ENCODE peak calls at places on chromosomes 11 and 22, in eight cellular contexts. One of them, this sample, is unnamed.

GRCh38 chr22:42564699-42565098 is 10.9 kb downstream of the SERHL2 start:
- DNase-seq in pons: no peak
- DNase-seq in AG10803: no peak
- DNase-seq in GM04503: no peak
- DNase-seq in HL-60: no peak
- DNase-seq in neural crest cell: no peak
- DNase-seq in stimulated activated CD8-positive, alpha-beta memory T cell treated with anti-CD3 and anti-CD28 coated beads, Interleukin-15, amount 100 ng/mL, for 1 hour: no peak
- DNase-seq in stimulated activated CD4-positive, alpha-beta T cell treated with anti-CD3 and anti-CD28 coated beads, Interleukin-2, amount 100 ng/mL, for 48 hours: no peak
- DNase-seq in this sample: no peak

GRCh38 chr11:130063398-130063797 is 6.3 kb upstream of the APLP2 start:
- DNase-seq in pons: no peak
- DNase-seq in AG10803: no peak
- DNase-seq in GM04503: no peak
- DNase-seq in HL-60: no peak
- DNase-seq in neural crest cell: no peak
- DNase-seq in stimulated activated CD8-positive, alpha-beta memory T cell treated with anti-CD3 and anti-CD28 coated beads, Interleukin-15, amount 100 ng/mL, for 1 hour: no peak
- DNase-seq in stimulated activated CD4-positive, alpha-beta T cell treated with anti-CD3 and anti-CD28 coated beads, Interleukin-2, amount 100 ng/mL, for 48 hours: no peak
- DNase-seq in this sample: no peak

GRCh38 chr11:31968774-31969433 is 122.0 kb upstream of the RCN1 start:
- DNase-seq in pons: peak; percentile 17
- DNase-seq in AG10803: peak; percentile 74
- DNase-seq in GM04503: peak; percentile 57
- DNase-seq in HL-60: no peak
- DNase-seq in neural crest cell: no peak
- DNase-seq in stimulated activated CD8-positive, alpha-beta memory T cell treated with anti-CD3 and anti-CD28 coated beads, Interleukin-15, amount 100 ng/mL, for 1 hour: no peak
- DNase-seq in stimulated activated CD4-positive, alpha-beta T cell treated with anti-CD3 and anti-CD28 coated beads, Interleukin-2, amount 100 ng/mL, for 48 hours: no peak
- DNase-seq in this sample: peak; percentile 85

GRCh38 chr11:47379317-47379716 is 970 bp upstream of the SPI1 start:
- DNase-seq in pons: no peak
- DNase-seq in AG10803: no peak
- DNase-seq in GM04503: no peak
- DNase-seq in HL-60: no peak
- DNase-seq in neural crest cell: no peak
- DNase-seq in stimulated activated CD8-positive, alpha-beta memory T cell treated with anti-CD3 and anti-CD28 coated beads, Interleukin-15, amount 100 ng/mL, for 1 hour: no peak
- DNase-seq in stimulated activated CD4-positive, alpha-beta T cell treated with anti-CD3 and anti-CD28 coated beads, Interleukin-2, amount 100 ng/mL, for 48 hours: no peak
- DNase-seq in this sample: no peak

GRCh38 chr22:35984776-35985175 is 43.8 kb downstream of the RBFOX2 start:
- DNase-seq in pons: no peak
- DNase-seq in AG10803: peak; percentile 63
- DNase-seq in GM04503: no peak
- DNase-seq in HL-60: no peak
- DNase-seq in neural crest cell: no peak
- DNase-seq in stimulated activated CD8-positive, alpha-beta memory T cell treated with anti-CD3 and anti-CD28 coated beads, Interleukin-15, amount 100 ng/mL, for 1 hour: no peak
- DNase-seq in stimulated activated CD4-positive, alpha-beta T cell treated with anti-CD3 and anti-CD28 coated beads, Interleukin-2, amount 100 ng/mL, for 48 hours: no peak
- DNase-seq in this sample: no peak

GRCh38 chr22:27740192-27740748 is 61.3 kb downstream of the MN1 start:
- DNase-seq in pons: no peak
- DNase-seq in AG10803: no peak
- DNase-seq in GM04503: no peak
- DNase-seq in HL-60: no peak
- DNase-seq in neural crest cell: no peak
- DNase-seq in stimulated activated CD8-positive, alpha-beta memory T cell treated with anti-CD3 and anti-CD28 coated beads, Interleukin-15, amount 100 ng/mL, for 1 hour: no peak
- DNase-seq in stimulated activated CD4-positive, alpha-beta T cell treated with anti-CD3 and anti-CD28 coated beads, Interleukin-2, amount 100 ng/mL, for 48 hours: no peak
- DNase-seq in this sample: no peak

GRCh38 chr11:117466966-117467365 is 139.3 kb downstream of the CEP164 start:
- DNase-seq in pons: no peak
- DNase-seq in AG10803: no peak
- DNase-seq in GM04503: no peak
- DNase-seq in HL-60: no peak
- DNase-seq in neural crest cell: no peak
- DNase-seq in stimulated activated CD8-positive, alpha-beta memory T cell treated with anti-CD3 and anti-CD28 coated beads, Interleukin-15, amount 100 ng/mL, for 1 hour: no peak
- DNase-seq in stimulated activated CD4-positive, alpha-beta T cell treated with anti-CD3 and anti-CD28 coated beads, Interleukin-2, amount 100 ng/mL, for 48 hours: no peak
- DNase-seq in this sample: no peak

GRCh38 chr11:45180158-45180887 is 33.9 kb downstream of the PRDM11 start:
- DNase-seq in pons: no peak
- DNase-seq in AG10803: no peak
- DNase-seq in GM04503: no peak
- DNase-seq in HL-60: peak; percentile 14
- DNase-seq in neural crest cell: peak; percentile 36
- DNase-seq in stimulated activated CD8-positive, alpha-beta memory T cell treated with anti-CD3 and anti-CD28 coated beads, Interleukin-15, amount 100 ng/mL, for 1 hour: no peak
- DNase-seq in stimulated activated CD4-positive, alpha-beta T cell treated with anti-CD3 and anti-CD28 coated beads, Interleukin-2, amount 100 ng/mL, for 48 hours: peak; percentile 11
- DNase-seq in this sample: no peak